ENCODE peak calls at places on chromosomes 12 and 14, in ten cellular contexts. C, Z, M, D, A, V, L, U, W and P are unnamed samples.

GRCh38 chr12:76878045-76878898 is 547 bp downstream of the CSRP2 start:
- DNase-seq in V (peak), A (peak), D (no peak), Z (no peak), M (peak), L (no peak), W (peak), U (peak), C (peak), P (peak)

GRCh38 chr14:57212919-57213318 is 55.8 kb downstream of the EXOC5 start:
- DNase-seq in A (no peak), M (no peak), W (no peak), U (no peak), C (no peak), L (no peak), V (no peak), Z (no peak), D (no peak), P (no peak)

GRCh38 chr12:57793920-57794319 is 11.3 kb downstream of the TSFM start:
- DNase-seq in U (no peak), C (no peak), A (no peak), Z (peak), V (peak), W (no peak), L (no peak), M (no peak), D (no peak), P (peak)

GRCh38 chr12:52741378-52742195 is 35.6 kb downstream of the KRT76 start:
- DNase-seq in M (peak), U (peak), A (peak), C (peak), L (no peak), V (peak), D (peak), W (peak), Z (peak), P (peak)

GRCh38 chr12:116406529-116406928 is 129.0 kb upstream of the MED13L start:
- DNase-seq in W (peak), A (peak), Z (peak), D (no peak), L (no peak), U (peak), C (peak), M (peak), V (peak), P (no peak)

GRCh38 chr14:33475623-33476022 is 475.3 kb downstream of the EGLN3 start:
- DNase-seq in W (no peak), Z (no peak), U (peak), V (peak), M (peak), D (no peak), C (peak), L (no peak), A (no peak), P (peak)

GRCh38 chr14:94030571-94030970 is 4.4 kb downstream of the OTUB2 start:
- DNase-seq in Z (no peak), M (no peak), L (no peak), U (no peak), C (no peak), W (no peak), D (no peak), V (no peak), A (no peak), P (no peak)

GRCh38 chr14:34021096-34021495 is 70.2 kb upstream of the EGLN3 start:
- DNase-seq in L (no peak), M (no peak), C (no peak), V (no peak), D (no peak), A (no peak), Z (no peak), W (no peak), U (no peak), P (no peak)

GRCh38 chr12:6167327-6168280 is 32.6 kb upstream of the CD9 start:
- DNase-seq in L (no peak), U (no peak), A (no peak), Z (peak), M (no peak), W (no peak), D (peak), C (peak), V (peak), P (peak)

GRCh38 chr14:105065280-105066228 is at the start of gene GPR132:
- DNase-seq in M (peak), W (no peak), U (no peak), A (no peak), C (peak), L (no peak), D (peak), Z (no peak), V (no peak), P (no peak)

GRCh38 chr12:113476093-113476986 is 4.7 kb upstream of the LHX5 start:
- DNase-seq in L (no peak), C (no peak), A (no peak), W (no peak), V (no peak), D (no peak), M (no peak), Z (no peak), U (peak), P (no peak)

GRCh38 chr14:94180655-94181271 is 6.6 kb downstream of the PPP4R4 start:
- DNase-seq in M (peak), Z (peak), D (no peak), V (peak), L (no peak), A (no peak), U (peak), W (no peak), C (no peak), P (peak)

GRCh38 chr12:30719060-30719459 is 23.4 kb upstream of the IPO8 start:
- DNase-seq in C (no peak), Z (peak), U (no peak), L (no peak), V (peak), D (no peak), W (no peak), M (no peak), A (no peak), P (no peak)

GRCh38 chr12:3110579-3110978 is 33.4 kb downstream of the TSPAN9 start:
- DNase-seq in A (no peak), M (no peak), V (peak), C (no peak), L (no peak), Z (no peak), D (no peak), U (no peak), W (no peak), P (no peak)

GRCh38 chr12:75754698-75755097 is 243.3 kb upstream of the KRR1 start:
- DNase-seq in Z (no peak), L (no peak), M (no peak), C (no peak), V (no peak), U (no peak), A (no peak), D (no peak), W (no peak), P (no peak)

GRCh38 chr12:13436696-13437391 is 240.3 kb downstream of the EMP1 start:
- DNase-seq in U (no peak), M (peak), Z (peak), L (no peak), A (peak), D (no peak), C (peak), V (no peak), W (peak), P (no peak)

GRCh38 chr12:108691995-108692808 is 39.1 kb downstream of the CORO1C start:
- DNase-seq in V (peak), C (peak), A (no peak), W (peak), U (no peak), L (peak), M (peak), D (no peak), Z (no peak), P (peak)

GRCh38 chr12:47781479-47782371 is 8.7 kb downstream of the SLC48A1 start:
- DNase-seq in C (no peak), U (no peak), L (no peak), Z (no peak), W (no peak), M (no peak), D (no peak), V (no peak), A (no peak), P (no peak)

GRCh38 chr14:106883218-106883692 is 1356.9 kb downstream of the TMEM121 start:
- DNase-seq in M (no peak), V (peak), D (peak), C (peak), U (peak), A (no peak), L (no peak), W (peak), Z (no peak), P (no peak)

GRCh38 chr14:79573486-79573885 is 637.8 kb downstream of the DIO2 start:
- DNase-seq in Z (no peak), D (no peak), M (no peak), A (no peak), V (no peak), C (no peak), L (no peak), W (no peak), U (no peak), P (no peak)

GRCh38 chr14:32542507-32542906 is 213.4 kb downstream of the AKAP6 start:
- DNase-seq in D (no peak), M (no peak), A (no peak), W (peak), U (peak), Z (no peak), V (no peak), C (no peak), L (no peak), P (peak)

GRCh38 chr14:89252887-89253532 is 164.0 kb downstream of the FOXN3 start:
- DNase-seq in L (no peak), D (no peak), C (no peak), W (no peak), A (no peak), Z (no peak), U (peak), M (peak), V (no peak), P (no peak)

GRCh38 chr12:49277466-49277865 is 12.6 kb downstream of the TUBA1C start:
- DNase-seq in M (no peak), W (no peak), V (no peak), Z (no peak), D (no peak), L (no peak), C (no peak), A (no peak), U (no peak), P (no peak)

GRCh38 chr12:92439397-92439779 is 263.4 kb upstream of the PLEKHG7 start:
- DNase-seq in L (no peak), C (peak), U (no peak), W (no peak), Z (peak), A (no peak), M (no peak), V (peak), D (no peak), P (no peak)

GRCh38 chr12:98999569-98999968 is 354.5 kb downstream of the APAF1 start:
- DNase-seq in A (no peak), L (no peak), C (no peak), V (no peak), W (no peak), Z (no peak), D (no peak), M (no peak), U (no peak), P (no peak)

GRCh38 chr12:65958456-65958855 is 134.2 kb downstream of the HMGA2 start:
- DNase-seq in Z (no peak), D (no peak), W (no peak), L (no peak), A (no peak), U (peak), M (no peak), C (no peak), V (no peak), P (no peak)

GRCh38 chr12:104457746-104458644 is 1.2 kb downstream of the CHST11 start:
- DNase-seq in U (peak), Z (no peak), A (peak), W (peak), M (peak), V (peak), D (peak), C (peak), L (no peak), P (peak)

GRCh38 chr12:82740129-82741000 is 53.7 kb downstream of the TMTC2 start:
- DNase-seq in V (peak), A (no peak), U (peak), D (no peak), L (no peak), C (no peak), W (no peak), M (no peak), Z (peak), P (no peak)

GRCh38 chr12:90574676-90575075 is 380.3 kb downstream of the CCER1 start:
- DNase-seq in W (no peak), U (no peak), C (no peak), Z (no peak), A (no peak), M (no peak), L (no peak), V (no peak), D (no peak), P (no peak)

GRCh38 chr12:31008961-31009840 is 64.5 kb upstream of the DDX11 start:
- DNase-seq in Z (no peak), V (no peak), C (no peak), A (no peak), M (no peak), D (no peak), W (no peak), L (no peak), U (no peak), P (no peak)

GRCh38 chr14:57400556-57401494 is 10.4 kb downstream of the NAA30 start:
- DNase-seq in V (no peak), D (no peak), C (no peak), U (no peak), Z (no peak), W (no peak), A (no peak), L (no peak), M (no peak), P (no peak)

GRCh38 chr14:106200539-106201310 is 674.3 kb downstream of the TMEM121 start:
- DNase-seq in W (no peak), A (no peak), C (no peak), U (no peak), V (no peak), Z (no peak), M (no peak), L (no peak), D (no peak), P (no peak)

GRCh38 chr12:89073027-89073398 is 279.3 kb downstream of the DUSP6 start:
- DNase-seq in D (no peak), M (no peak), C (no peak), A (peak), V (peak), U (no peak), Z (peak), L (no peak), W (no peak), P (peak)

GRCh38 chr14:52926994-52927393 is 23.9 kb downstream of the FERMT2 start:
- DNase-seq in D (no peak), A (no peak), Z (no peak), V (peak), C (no peak), U (no peak), M (no peak), L (no peak), W (no peak), P (peak)

GRCh38 chr12:119802472-119802871 is 74.6 kb downstream of the CIT start:
- DNase-seq in L (peak), M (no peak), C (peak), A (no peak), U (no peak), V (peak), D (no peak), Z (peak), W (peak), P (no peak)

GRCh38 chr14:70555890-70556289 is 21.1 kb upstream of the ADAM20 start:
- DNase-seq in A (peak), M (peak), L (no peak), V (no peak), Z (peak), C (peak), U (peak), W (peak), D (no peak), P (no peak)

GRCh38 chr14:35050652-35051051 is 4.6 kb downstream of the FAM177A1 start:
- DNase-seq in A (no peak), L (no peak), U (no peak), D (no peak), Z (peak), V (peak), M (no peak), C (no peak), W (no peak), P (peak)

GRCh38 chr12:43590307-43590706 is 38.3 kb upstream of the ADAMTS20 start:
- DNase-seq in W (no peak), C (no peak), Z (no peak), U (no peak), D (no peak), V (no peak), A (no peak), M (no peak), L (no peak), P (no peak)